ENCODE peak calls at places on chromosomes 12 and 14, in ten cellular contexts. One of them, this sample, is unnamed.

GRCh38 chr14:20381341-20381740 is 32.0 kb downstream of the TEP1 start:
- DNase-seq in NCI-H2029: no peak
- DNase-seq in HT-29: no peak
- DNase-seq in lower lobe of right lung: no peak
- DNase-seq in activated CD4-positive, alpha-beta T cell treated with anti-CD3 and anti-CD28 coated beads for 1 hour: no peak
- DNase-seq in DMS79: no peak
- DNase-seq in ACHN: no peak
- DNase-seq in Right ventricle myocardium inferior: no peak
- DNase-seq in GM12891: no peak
- DNase-seq in LNCaP clone FGC: no peak
- DNase-seq in this sample: no peak

GRCh38 chr14:105178868-105179140 is 2.3 kb downstream of the NUDT14 start:
- DNase-seq in NCI-H2029: no peak
- DNase-seq in HT-29: no peak
- DNase-seq in lower lobe of right lung: no peak
- DNase-seq in activated CD4-positive, alpha-beta T cell treated with anti-CD3 and anti-CD28 coated beads for 1 hour: no peak
- DNase-seq in DMS79: no peak
- DNase-seq in ACHN: no peak
- DNase-seq in Right ventricle myocardium inferior: no peak
- DNase-seq in GM12891: no peak
- DNase-seq in LNCaP clone FGC: no peak
- DNase-seq in this sample: no peak

GRCh38 chr12:66066071-66066928 is 64.2 kb downstream of the LLPH start:
- DNase-seq in NCI-H2029: no peak
- DNase-seq in HT-29: peak; percentile 15
- DNase-seq in lower lobe of right lung: no peak
- DNase-seq in activated CD4-positive, alpha-beta T cell treated with anti-CD3 and anti-CD28 coated beads for 1 hour: no peak
- DNase-seq in DMS79: peak; percentile 37
- DNase-seq in ACHN: peak; percentile 19
- DNase-seq in Right ventricle myocardium inferior: no peak
- DNase-seq in GM12891: no peak
- DNase-seq in LNCaP clone FGC: no peak
- DNase-seq in this sample: peak; percentile 44

GRCh38 chr12:100435948-100436347 is 37.7 kb upstream of the NR1H4 start:
- DNase-seq in NCI-H2029: no peak
- DNase-seq in HT-29: no peak
- DNase-seq in lower lobe of right lung: no peak
- DNase-seq in activated CD4-positive, alpha-beta T cell treated with anti-CD3 and anti-CD28 coated beads for 1 hour: no peak
- DNase-seq in DMS79: no peak
- DNase-seq in ACHN: no peak
- DNase-seq in Right ventricle myocardium inferior: no peak
- DNase-seq in GM12891: no peak
- DNase-seq in LNCaP clone FGC: no peak
- DNase-seq in this sample: no peak

GRCh38 chr14:64464695-64465094 is 604 bp upstream of the AKAP5 start:
- DNase-seq in NCI-H2029: no peak
- DNase-seq in HT-29: peak; percentile 14
- DNase-seq in lower lobe of right lung: no peak
- DNase-seq in activated CD4-positive, alpha-beta T cell treated with anti-CD3 and anti-CD28 coated beads for 1 hour: no peak
- DNase-seq in DMS79: peak; percentile 46
- DNase-seq in ACHN: no peak
- DNase-seq in Right ventricle myocardium inferior: no peak
- DNase-seq in GM12891: no peak
- DNase-seq in LNCaP clone FGC: no peak
- DNase-seq in this sample: no peak

GRCh38 chr12:49882248-49882850 is 21.4 kb downstream of the FAIM2 start:
- DNase-seq in NCI-H2029: no peak
- DNase-seq in HT-29: no peak
- DNase-seq in lower lobe of right lung: no peak
- DNase-seq in activated CD4-positive, alpha-beta T cell treated with anti-CD3 and anti-CD28 coated beads for 1 hour: no peak
- DNase-seq in DMS79: no peak
- DNase-seq in ACHN: no peak
- DNase-seq in Right ventricle myocardium inferior: no peak
- DNase-seq in GM12891: no peak
- DNase-seq in LNCaP clone FGC: no peak
- DNase-seq in this sample: no peak

GRCh38 chr12:65430571-65431306 is 152.3 kb downstream of the MSRB3 start:
- DNase-seq in NCI-H2029: no peak
- DNase-seq in HT-29: peak; percentile 47
- DNase-seq in lower lobe of right lung: no peak
- DNase-seq in activated CD4-positive, alpha-beta T cell treated with anti-CD3 and anti-CD28 coated beads for 1 hour: no peak
- DNase-seq in DMS79: no peak
- DNase-seq in ACHN: peak; percentile 97
- DNase-seq in Right ventricle myocardium inferior: no peak
- DNase-seq in GM12891: no peak
- DNase-seq in LNCaP clone FGC: no peak
- DNase-seq in this sample: peak; percentile 26

GRCh38 chr14:67951529-67952120 is 132.0 kb downstream of the RAD51B start:
- DNase-seq in NCI-H2029: no peak
- DNase-seq in HT-29: no peak
- DNase-seq in lower lobe of right lung: no peak
- DNase-seq in activated CD4-positive, alpha-beta T cell treated with anti-CD3 and anti-CD28 coated beads for 1 hour: no peak
- DNase-seq in DMS79: no peak
- DNase-seq in ACHN: no peak
- DNase-seq in Right ventricle myocardium inferior: no peak
- DNase-seq in GM12891: no peak
- DNase-seq in LNCaP clone FGC: no peak
- DNase-seq in this sample: no peak

GRCh38 chr12:6267007-6267721 is 43.3 kb upstream of the PLEKHG6 start:
- DNase-seq in NCI-H2029: peak; percentile 64
- DNase-seq in HT-29: no peak
- DNase-seq in lower lobe of right lung: peak; percentile 56
- DNase-seq in activated CD4-positive, alpha-beta T cell treated with anti-CD3 and anti-CD28 coated beads for 1 hour: no peak
- DNase-seq in DMS79: peak; percentile 67
- DNase-seq in ACHN: peak; percentile 53
- DNase-seq in Right ventricle myocardium inferior: no peak
- DNase-seq in GM12891: no peak
- DNase-seq in LNCaP clone FGC: peak; percentile 70
- DNase-seq in this sample: no peak

GRCh38 chr12:121578230-121579189 is 2.3 kb downstream of the KDM2B start:
- DNase-seq in NCI-H2029: no peak
- DNase-seq in HT-29: no peak
- DNase-seq in lower lobe of right lung: peak; percentile 53
- DNase-seq in activated CD4-positive, alpha-beta T cell treated with anti-CD3 and anti-CD28 coated beads for 1 hour: no peak
- DNase-seq in DMS79: no peak
- DNase-seq in ACHN: no peak
- DNase-seq in Right ventricle myocardium inferior: no peak
- DNase-seq in GM12891: no peak
- DNase-seq in LNCaP clone FGC: no peak
- DNase-seq in this sample: no peak